ENCODE peak calls at places on chromosomes 13 and 19, in four cellular contexts. One of them, this sample, is unnamed.
A peak's percentile ranks its signal among the peaks of the same experiment; 100 is the strongest.

GRCh38 chr19:11338569-11339253 is 746 bp downstream of the RAB3D start:
- DNase-seq in pancreas: peak; percentile 38
- DNase-seq in aorta: no peak
- DNase-seq in PC-3: peak; percentile 44
- DNase-seq in this sample: no peak

GRCh38 chr13:93151277-93151676 is 75.3 kb upstream of the GPC6 start:
- DNase-seq in pancreas: no peak
- DNase-seq in PC-3: peak; percentile 35
- DNase-seq in aorta: no peak
- DNase-seq in this sample: peak; percentile 87

GRCh38 chr13:69928262-69928661 is 179.4 kb upstream of the ATXN8OS start:
- DNase-seq in PC-3: peak; percentile 44
- DNase-seq in pancreas: no peak
- DNase-seq in aorta: no peak
- DNase-seq in this sample: no peak

GRCh38 chr13:30607908-30608307 is 9.8 kb upstream of the USPL1 start:
- DNase-seq in pancreas: no peak
- DNase-seq in aorta: no peak
- DNase-seq in PC-3: no peak
- DNase-seq in this sample: no peak

GRCh38 chr13:46521921-46522691 is 30.9 kb upstream of the LRCH1 start:
- DNase-seq in aorta: no peak
- DNase-seq in PC-3: no peak
- DNase-seq in pancreas: no peak
- DNase-seq in this sample: no peak

GRCh38 chr19:35211545-35212230 is 16.9 kb downstream of the FAM187B start:
- DNase-seq in aorta: peak; percentile 86
- DNase-seq in pancreas: no peak
- DNase-seq in PC-3: no peak
- DNase-seq in this sample: no peak

GRCh38 chr13:51721485-51721884 is 82.5 kb downstream of the DHRS12 start:
- DNase-seq in aorta: peak; percentile 44
- DNase-seq in pancreas: no peak
- DNase-seq in PC-3: no peak
- DNase-seq in this sample: no peak

GRCh38 chr13:31706105-31706504 is 33.2 kb upstream of the RXFP2 start:
- DNase-seq in PC-3: no peak
- DNase-seq in pancreas: no peak
- DNase-seq in aorta: no peak
- DNase-seq in this sample: no peak

GRCh38 chr13:35744566-35745203 is 268.2 kb upstream of the MAB21L1 start:
- DNase-seq in PC-3: no peak
- DNase-seq in aorta: no peak
- DNase-seq in pancreas: no peak
- DNase-seq in this sample: no peak

DNA sequence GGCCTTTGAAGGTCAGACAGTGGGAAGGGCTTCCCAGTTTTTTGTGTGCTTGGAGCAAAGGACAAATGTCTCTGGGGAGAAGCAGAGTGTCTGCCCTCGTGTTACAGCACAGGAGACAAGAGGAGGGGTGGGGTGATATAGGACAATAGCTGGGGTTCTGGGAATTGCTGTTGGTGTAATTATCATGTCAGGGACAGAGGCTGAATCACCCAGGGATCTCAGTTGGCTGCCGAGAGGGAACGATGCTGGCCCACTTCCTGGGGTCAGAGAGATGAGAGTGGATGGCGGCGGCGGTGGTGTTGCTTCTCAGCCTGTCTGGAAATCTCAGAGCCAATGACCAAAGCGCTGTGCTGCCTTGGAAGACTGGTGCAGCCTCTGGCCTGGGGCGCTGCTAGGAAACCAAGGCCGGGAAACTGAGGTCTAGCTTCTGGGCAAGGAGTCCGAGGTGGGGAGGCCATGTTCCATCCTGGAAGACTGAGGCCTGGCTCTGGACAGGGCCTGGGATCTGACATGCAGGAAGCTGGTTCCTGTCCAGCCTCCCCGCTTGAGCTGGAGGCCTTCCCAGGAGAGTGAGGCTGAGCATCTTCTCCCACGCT is 1.3 kb downstream of the INAFM1 start:
- DNase-seq in aorta: peak; percentile 71
- DNase-seq in PC-3: no peak
- DNase-seq in pancreas: peak; percentile 55
- DNase-seq in this sample: no peak
- H3K4me3 ChIP-seq in aorta: no peak overlapping the region
- H3K4me3 ChIP-seq in PC-3: no peak overlapping the region
- H3K4me3 ChIP-seq in pancreas: no peak overlapping the region
- H3K4me3 ChIP-seq in this sample: peak overlapping the region; percentile 48

DNA sequence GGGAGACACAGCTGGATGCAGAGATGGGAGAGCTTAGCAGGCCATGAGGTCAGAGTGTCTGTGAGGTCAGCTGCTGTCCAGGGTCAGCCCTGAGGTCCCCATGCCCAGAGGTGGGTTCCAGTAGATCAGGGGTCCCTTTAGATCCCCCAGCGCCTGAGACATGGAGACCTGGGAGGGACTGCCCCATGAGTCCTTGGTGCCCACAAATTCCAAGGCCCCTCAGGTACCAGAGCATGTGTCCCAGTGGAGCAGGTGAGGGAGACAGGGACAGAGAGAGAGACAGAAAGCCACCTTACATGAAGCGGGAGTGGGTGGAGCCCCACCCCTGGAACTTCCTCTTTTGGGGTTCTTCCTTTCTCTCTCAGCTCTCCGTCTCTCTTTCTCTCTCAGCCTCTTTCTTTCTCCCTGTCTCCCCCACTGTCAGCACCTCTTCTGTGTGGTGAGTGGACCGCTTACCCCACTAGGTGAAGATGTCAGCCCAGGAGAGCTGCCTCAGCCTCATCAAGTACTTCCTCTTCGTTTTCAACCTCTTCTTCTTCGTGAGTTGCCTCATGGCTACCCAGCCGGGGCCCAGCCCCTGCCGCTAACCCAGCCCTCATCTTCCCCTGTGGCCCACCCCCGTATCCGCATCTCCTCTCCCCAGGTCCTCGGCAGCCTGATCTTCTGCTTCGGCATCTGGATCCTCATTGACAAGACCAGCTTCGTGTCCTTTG is at the start of gene CD37:
- DNase-seq in aorta: peak; percentile 58
- DNase-seq in PC-3: no peak
- DNase-seq in pancreas: no peak
- DNase-seq in this sample: no peak
- H3K4me3 ChIP-seq in aorta: no peak within 1 kb of the TSS
- H3K4me3 ChIP-seq in PC-3: no peak within 1 kb of the TSS
- H3K4me3 ChIP-seq in pancreas: no peak within 1 kb of the TSS
- H3K4me3 ChIP-seq in this sample: no peak within 1 kb of the TSS

GRCh38 chr19:58033741-58034475 is at the start of gene ZSCAN1:
- DNase-seq in PC-3: no peak
- DNase-seq in aorta: peak; percentile 83
- DNase-seq in pancreas: peak; percentile 91
- DNase-seq in this sample: peak; percentile 59
- H3K4me3 ChIP-seq in PC-3: no peak within 1 kb of the TSS
- H3K4me3 ChIP-seq in aorta: no peak within 1 kb of the TSS
- H3K4me3 ChIP-seq in pancreas: no peak within 1 kb of the TSS
- H3K4me3 ChIP-seq in this sample: peak within 1 kb of the TSS; percentile 55

GRCh38 chr19:19079571-19079970 is 15.8 kb downstream of the SLC25A42 start:
- DNase-seq in PC-3: no peak
- DNase-seq in aorta: no peak
- DNase-seq in pancreas: no peak
- DNase-seq in this sample: no peak

GRCh38 chr19:19083413-19084178 is 19.8 kb downstream of the SLC25A42 start:
- DNase-seq in PC-3: no peak
- DNase-seq in aorta: no peak
- DNase-seq in pancreas: no peak
- DNase-seq in this sample: no peak

GRCh38 chr19:19078801-19079200 is 15.0 kb downstream of the SLC25A42 start:
- DNase-seq in pancreas: no peak
- DNase-seq in aorta: no peak
- DNase-seq in PC-3: no peak
- DNase-seq in this sample: no peak

GRCh38 chr19:19077103-19077502 is 13.3 kb downstream of the SLC25A42 start:
- DNase-seq in aorta: no peak
- DNase-seq in pancreas: no peak
- DNase-seq in PC-3: no peak
- DNase-seq in this sample: no peak

GRCh38 chr19:19081642-19082151 is 17.9 kb downstream of the SLC25A42 start:
- DNase-seq in pancreas: no peak
- DNase-seq in PC-3: no peak
- DNase-seq in aorta: no peak
- DNase-seq in this sample: no peak
- H3K4me3 ChIP-seq in pancreas: no peak overlapping the region
- H3K4me3 ChIP-seq in PC-3: no peak overlapping the region
- H3K4me3 ChIP-seq in aorta: no peak overlapping the region
- H3K4me3 ChIP-seq in this sample: no peak overlapping the region

GRCh38 chr19:50204811-50205675 is 1.6 kb downstream of the MYH14 start:
- DNase-seq in pancreas: peak; percentile 96
- DNase-seq in aorta: no peak
- DNase-seq in PC-3: peak; percentile 85
- DNase-seq in this sample: no peak

GRCh38 chr19:50203281-50204080 is at the start of gene MYH14:
- DNase-seq in PC-3: peak; percentile 99
- DNase-seq in pancreas: peak; percentile 98
- DNase-seq in aorta: peak; percentile 88
- DNase-seq in this sample: no peak

GRCh38 chr19:50202962-50203280 is 501 bp upstream of the MYH14 start:
- DNase-seq in pancreas: no peak
- DNase-seq in aorta: no peak
- DNase-seq in PC-3: no peak
- DNase-seq in this sample: no peak

GRCh38 chr19:50205681-50206138 is 2.3 kb downstream of the MYH14 start:
- DNase-seq in pancreas: peak; percentile 74
- DNase-seq in PC-3: no peak
- DNase-seq in aorta: no peak
- DNase-seq in this sample: no peak

DNA sequence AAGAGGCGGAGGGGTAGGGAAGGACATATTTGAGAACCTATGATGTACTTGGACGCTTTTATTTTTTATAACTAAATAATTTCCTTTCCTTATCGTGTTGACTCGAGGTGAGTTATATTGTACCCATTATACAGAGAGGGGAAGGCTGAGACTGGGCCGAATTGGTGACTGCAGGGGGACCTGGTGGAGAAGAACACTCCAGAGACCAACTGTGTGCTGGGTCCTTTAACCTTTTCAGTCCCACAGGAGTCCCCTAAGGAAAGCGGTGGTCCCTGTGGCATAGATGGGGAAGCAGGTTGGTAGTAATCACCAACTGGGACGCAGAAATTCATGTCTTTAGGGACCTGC is 633 bp downstream of the MYH14 start:
- DNase-seq in aorta: no peak
- DNase-seq in PC-3: no peak
- DNase-seq in pancreas: no peak
- DNase-seq in this sample: no peak
- H3K4me3 ChIP-seq in aorta: no peak overlapping the region
- H3K4me3 ChIP-seq in PC-3: peak overlapping the region; percentile 77
- H3K4me3 ChIP-seq in pancreas: peak overlapping the region; percentile 41
- H3K4me3 ChIP-seq in this sample: no peak overlapping the region

GRCh38 chr13:22927008-22927393 is 253.8 kb upstream of the SGCG start:
- DNase-seq in PC-3: no peak
- DNase-seq in aorta: no peak
- DNase-seq in pancreas: no peak
- DNase-seq in this sample: no peak

GRCh38 chr13:22931576-22931975 is 249.2 kb upstream of the SGCG start:
- DNase-seq in PC-3: no peak
- DNase-seq in pancreas: no peak
- DNase-seq in aorta: no peak
- DNase-seq in this sample: no peak

GRCh38 chr13:22929391-22930126 is 251.2 kb upstream of the SGCG start:
- DNase-seq in aorta: no peak
- DNase-seq in PC-3: no peak
- DNase-seq in pancreas: no peak
- DNase-seq in this sample: no peak

GRCh38 chr13:22926176-22927007 is 254.4 kb upstream of the SGCG start:
- DNase-seq in PC-3: no peak
- DNase-seq in pancreas: no peak
- DNase-seq in aorta: peak; percentile 87
- DNase-seq in this sample: no peak
- H3K4me3 ChIP-seq in PC-3: no peak overlapping the region
- H3K4me3 ChIP-seq in pancreas: no peak overlapping the region
- H3K4me3 ChIP-seq in aorta: no peak overlapping the region
- H3K4me3 ChIP-seq in this sample: peak overlapping the region; percentile 32

GRCh38 chr19:8208119-8208709 is 956 bp upstream of the CERS4 start:
- DNase-seq in pancreas: no peak
- DNase-seq in aorta: no peak
- DNase-seq in PC-3: peak; percentile 40
- DNase-seq in this sample: no peak
- H3K4me3 ChIP-seq in pancreas: no peak overlapping the region
- H3K4me3 ChIP-seq in aorta: peak overlapping the region; percentile 89
- H3K4me3 ChIP-seq in PC-3: peak overlapping the region; percentile 74
- H3K4me3 ChIP-seq in this sample: no peak overlapping the region